ENCODE peak calls at places on chromosomes 7 and 10, in seven cellular contexts. One of them, this sample, is unnamed.

GRCh38 chr10:77179015-77179695 is 458.5 kb downstream of the KCNMA1 start:
- DNase-seq in AML-193: no peak
- DNase-seq in DMS153: no peak
- DNase-seq in epithelial cell of esophagus: peak; percentile 85
- DNase-seq in amniotic stem cell: peak; percentile 73
- DNase-seq in AG20443: peak; percentile 82
- DNase-seq in stimulated activated CD8-positive, alpha-beta memory T cell treated with anti-CD3 and anti-CD28 coated beads, Interleukin-12 subunit alpha, Interleukin-12 subunit beta, amount 100 ng/mL, for 4 hours: no peak
- DNase-seq in this sample: no peak

GRCh38 chr7:138853448-138853847 is 55.5 kb upstream of the ATP6V0A4 start:
- DNase-seq in epithelial cell of esophagus: no peak
- DNase-seq in stimulated activated CD8-positive, alpha-beta memory T cell treated with anti-CD3 and anti-CD28 coated beads, Interleukin-12 subunit alpha, Interleukin-12 subunit beta, amount 100 ng/mL, for 4 hours: no peak
- DNase-seq in AML-193: no peak
- DNase-seq in AG20443: no peak
- DNase-seq in amniotic stem cell: no peak
- DNase-seq in DMS153: no peak
- DNase-seq in this sample: no peak

GRCh38 chr10:43944742-43945730 is 296.4 kb upstream of the ZNF32 start:
- DNase-seq in epithelial cell of esophagus: no peak
- DNase-seq in AML-193: no peak
- DNase-seq in AG20443: peak; percentile 5
- DNase-seq in amniotic stem cell: no peak
- DNase-seq in DMS153: no peak
- DNase-seq in stimulated activated CD8-positive, alpha-beta memory T cell treated with anti-CD3 and anti-CD28 coated beads, Interleukin-12 subunit alpha, Interleukin-12 subunit beta, amount 100 ng/mL, for 4 hours: no peak
- DNase-seq in this sample: no peak

GRCh38 chr7:13411641-13412040 is 577.8 kb downstream of the ETV1 start:
- DNase-seq in AML-193: no peak
- DNase-seq in epithelial cell of esophagus: no peak
- DNase-seq in AG20443: no peak
- DNase-seq in DMS153: no peak
- DNase-seq in amniotic stem cell: no peak
- DNase-seq in stimulated activated CD8-positive, alpha-beta memory T cell treated with anti-CD3 and anti-CD28 coated beads, Interleukin-12 subunit alpha, Interleukin-12 subunit beta, amount 100 ng/mL, for 4 hours: no peak
- DNase-seq in this sample: no peak

GRCh38 chr10:32004161-32004591 is 52.0 kb downstream of the KIF5B start:
- DNase-seq in AG20443: peak; percentile 12
- DNase-seq in DMS153: no peak
- DNase-seq in stimulated activated CD8-positive, alpha-beta memory T cell treated with anti-CD3 and anti-CD28 coated beads, Interleukin-12 subunit alpha, Interleukin-12 subunit beta, amount 100 ng/mL, for 4 hours: no peak
- DNase-seq in AML-193: no peak
- DNase-seq in epithelial cell of esophagus: no peak
- DNase-seq in amniotic stem cell: no peak
- DNase-seq in this sample: no peak

GRCh38 chr10:17215782-17216122 is 12.3 kb upstream of the VIM start:
- DNase-seq in AG20443: no peak
- DNase-seq in epithelial cell of esophagus: no peak
- DNase-seq in amniotic stem cell: no peak
- DNase-seq in DMS153: no peak
- DNase-seq in AML-193: no peak
- DNase-seq in stimulated activated CD8-positive, alpha-beta memory T cell treated with anti-CD3 and anti-CD28 coated beads, Interleukin-12 subunit alpha, Interleukin-12 subunit beta, amount 100 ng/mL, for 4 hours: no peak
- DNase-seq in this sample: no peak

GRCh38 chr7:79176859-79177477 is 276.5 kb downstream of the MAGI2 start:
- DNase-seq in AG20443: peak; percentile 44
- DNase-seq in DMS153: peak; percentile 4
- DNase-seq in amniotic stem cell: peak; percentile 32
- DNase-seq in AML-193: peak; percentile 43
- DNase-seq in stimulated activated CD8-positive, alpha-beta memory T cell treated with anti-CD3 and anti-CD28 coated beads, Interleukin-12 subunit alpha, Interleukin-12 subunit beta, amount 100 ng/mL, for 4 hours: no peak
- DNase-seq in epithelial cell of esophagus: peak; percentile 64
- DNase-seq in this sample: no peak

GRCh38 chr10:79074732-79075131 is 6.0 kb downstream of the ZMIZ1 start:
- DNase-seq in AG20443: no peak
- DNase-seq in stimulated activated CD8-positive, alpha-beta memory T cell treated with anti-CD3 and anti-CD28 coated beads, Interleukin-12 subunit alpha, Interleukin-12 subunit beta, amount 100 ng/mL, for 4 hours: no peak
- DNase-seq in amniotic stem cell: no peak
- DNase-seq in AML-193: no peak
- DNase-seq in epithelial cell of esophagus: peak; percentile 56
- DNase-seq in DMS153: no peak
- DNase-seq in this sample: no peak

GRCh38 chr7:8177109-8177933 is 84.6 kb downstream of the ICA1 start:
- DNase-seq in AG20443: no peak
- DNase-seq in epithelial cell of esophagus: no peak
- DNase-seq in AML-193: peak; percentile 70
- DNase-seq in amniotic stem cell: no peak
- DNase-seq in stimulated activated CD8-positive, alpha-beta memory T cell treated with anti-CD3 and anti-CD28 coated beads, Interleukin-12 subunit alpha, Interleukin-12 subunit beta, amount 100 ng/mL, for 4 hours: no peak
- DNase-seq in DMS153: peak; percentile 27
- DNase-seq in this sample: no peak

GRCh38 chr10:3729397-3729796 is 55.6 kb downstream of the KLF6 start:
- DNase-seq in stimulated activated CD8-positive, alpha-beta memory T cell treated with anti-CD3 and anti-CD28 coated beads, Interleukin-12 subunit alpha, Interleukin-12 subunit beta, amount 100 ng/mL, for 4 hours: no peak
- DNase-seq in epithelial cell of esophagus: peak; percentile 74
- DNase-seq in AML-193: no peak
- DNase-seq in DMS153: no peak
- DNase-seq in amniotic stem cell: no peak
- DNase-seq in AG20443: no peak
- DNase-seq in this sample: no peak

GRCh38 chr7:73682745-73683055 is 553 bp downstream of the DNAJC30 start:
- DNase-seq in amniotic stem cell: no peak
- DNase-seq in epithelial cell of esophagus: no peak
- DNase-seq in stimulated activated CD8-positive, alpha-beta memory T cell treated with anti-CD3 and anti-CD28 coated beads, Interleukin-12 subunit alpha, Interleukin-12 subunit beta, amount 100 ng/mL, for 4 hours: no peak
- DNase-seq in DMS153: no peak
- DNase-seq in AG20443: no peak
- DNase-seq in AML-193: no peak
- DNase-seq in this sample: no peak

GRCh38 chr10:70781461-70782051 is 3.6 kb downstream of the TBATA start:
- DNase-seq in AG20443: no peak
- DNase-seq in DMS153: no peak
- DNase-seq in amniotic stem cell: no peak
- DNase-seq in epithelial cell of esophagus: no peak
- DNase-seq in AML-193: no peak
- DNase-seq in stimulated activated CD8-positive, alpha-beta memory T cell treated with anti-CD3 and anti-CD28 coated beads, Interleukin-12 subunit alpha, Interleukin-12 subunit beta, amount 100 ng/mL, for 4 hours: no peak
- DNase-seq in this sample: no peak

GRCh38 chr7:22633954-22634474 is 93.0 kb upstream of the IL6 start:
- DNase-seq in epithelial cell of esophagus: no peak
- DNase-seq in AG20443: no peak
- DNase-seq in AML-193: no peak
- DNase-seq in amniotic stem cell: no peak
- DNase-seq in DMS153: peak; percentile 22
- DNase-seq in stimulated activated CD8-positive, alpha-beta memory T cell treated with anti-CD3 and anti-CD28 coated beads, Interleukin-12 subunit alpha, Interleukin-12 subunit beta, amount 100 ng/mL, for 4 hours: no peak
- DNase-seq in this sample: no peak

GRCh38 chr10:688621-689426 is 644 bp downstream of the DIP2C start:
- DNase-seq in epithelial cell of esophagus: peak; percentile 33
- DNase-seq in AML-193: no peak
- DNase-seq in AG20443: peak; percentile 50
- DNase-seq in amniotic stem cell: peak; percentile 30
- DNase-seq in stimulated activated CD8-positive, alpha-beta memory T cell treated with anti-CD3 and anti-CD28 coated beads, Interleukin-12 subunit alpha, Interleukin-12 subunit beta, amount 100 ng/mL, for 4 hours: no peak
- DNase-seq in DMS153: no peak
- DNase-seq in this sample: no peak

GRCh38 chr7:390761-391410 is 100.9 kb downstream of the FOXL3 start:
- DNase-seq in stimulated activated CD8-positive, alpha-beta memory T cell treated with anti-CD3 and anti-CD28 coated beads, Interleukin-12 subunit alpha, Interleukin-12 subunit beta, amount 100 ng/mL, for 4 hours: no peak
- DNase-seq in epithelial cell of esophagus: no peak
- DNase-seq in AML-193: no peak
- DNase-seq in AG20443: peak; percentile 9
- DNase-seq in DMS153: no peak
- DNase-seq in amniotic stem cell: no peak
- DNase-seq in this sample: no peak

GRCh38 chr7:156559001-156559400 is 81.6 kb upstream of the RNF32 start:
- DNase-seq in DMS153: no peak
- DNase-seq in amniotic stem cell: no peak
- DNase-seq in epithelial cell of esophagus: no peak
- DNase-seq in stimulated activated CD8-positive, alpha-beta memory T cell treated with anti-CD3 and anti-CD28 coated beads, Interleukin-12 subunit alpha, Interleukin-12 subunit beta, amount 100 ng/mL, for 4 hours: no peak
- DNase-seq in AG20443: no peak
- DNase-seq in AML-193: no peak
- DNase-seq in this sample: no peak

GRCh38 chr7:142711722-142712616 is 37.3 kb upstream of the PRSS1 start:
- DNase-seq in stimulated activated CD8-positive, alpha-beta memory T cell treated with anti-CD3 and anti-CD28 coated beads, Interleukin-12 subunit alpha, Interleukin-12 subunit beta, amount 100 ng/mL, for 4 hours: peak; percentile 14
- DNase-seq in amniotic stem cell: no peak
- DNase-seq in AG20443: peak; percentile 30
- DNase-seq in AML-193: peak; percentile 31
- DNase-seq in epithelial cell of esophagus: peak; percentile 38
- DNase-seq in DMS153: no peak
- DNase-seq in this sample: no peak

GRCh38 chr7:102080003-102080361 is 206.7 kb upstream of the SH2B2 start:
- DNase-seq in epithelial cell of esophagus: no peak
- DNase-seq in stimulated activated CD8-positive, alpha-beta memory T cell treated with anti-CD3 and anti-CD28 coated beads, Interleukin-12 subunit alpha, Interleukin-12 subunit beta, amount 100 ng/mL, for 4 hours: no peak
- DNase-seq in DMS153: no peak
- DNase-seq in AG20443: no peak
- DNase-seq in amniotic stem cell: no peak
- DNase-seq in AML-193: no peak
- DNase-seq in this sample: no peak

GRCh38 chr7:80414331-80414730 is 97.5 kb downstream of the GNAT3 start:
- DNase-seq in AG20443: no peak
- DNase-seq in stimulated activated CD8-positive, alpha-beta memory T cell treated with anti-CD3 and anti-CD28 coated beads, Interleukin-12 subunit alpha, Interleukin-12 subunit beta, amount 100 ng/mL, for 4 hours: no peak
- DNase-seq in DMS153: no peak
- DNase-seq in AML-193: no peak
- DNase-seq in amniotic stem cell: no peak
- DNase-seq in epithelial cell of esophagus: no peak
- DNase-seq in this sample: no peak

GRCh38 chr10:44199991-44200655 is 184.8 kb downstream of the CXCL12 start:
- DNase-seq in epithelial cell of esophagus: no peak
- DNase-seq in AML-193: no peak
- DNase-seq in DMS153: no peak
- DNase-seq in amniotic stem cell: no peak
- DNase-seq in AG20443: no peak
- DNase-seq in stimulated activated CD8-positive, alpha-beta memory T cell treated with anti-CD3 and anti-CD28 coated beads, Interleukin-12 subunit alpha, Interleukin-12 subunit beta, amount 100 ng/mL, for 4 hours: no peak
- DNase-seq in this sample: no peak

GRCh38 chr7:45683556-45684148 is 109.5 kb downstream of the ADCY1 start:
- DNase-seq in DMS153: no peak
- DNase-seq in epithelial cell of esophagus: no peak
- DNase-seq in stimulated activated CD8-positive, alpha-beta memory T cell treated with anti-CD3 and anti-CD28 coated beads, Interleukin-12 subunit alpha, Interleukin-12 subunit beta, amount 100 ng/mL, for 4 hours: no peak
- DNase-seq in AML-193: no peak
- DNase-seq in AG20443: peak; percentile 3
- DNase-seq in amniotic stem cell: no peak
- DNase-seq in this sample: no peak

GRCh38 chr7:151172273-151173141 is 5.0 kb upstream of the GBX1 start:
- DNase-seq in epithelial cell of esophagus: peak; percentile 61
- DNase-seq in amniotic stem cell: no peak
- DNase-seq in AML-193: peak; percentile 50
- DNase-seq in stimulated activated CD8-positive, alpha-beta memory T cell treated with anti-CD3 and anti-CD28 coated beads, Interleukin-12 subunit alpha, Interleukin-12 subunit beta, amount 100 ng/mL, for 4 hours: peak; percentile 63
- DNase-seq in AG20443: peak; percentile 95
- DNase-seq in DMS153: peak; percentile 22
- DNase-seq in this sample: peak; percentile 70

GRCh38 chr7:158056761-158057160 is 530.9 kb downstream of the PTPRN2 start:
- DNase-seq in DMS153: no peak
- DNase-seq in stimulated activated CD8-positive, alpha-beta memory T cell treated with anti-CD3 and anti-CD28 coated beads, Interleukin-12 subunit alpha, Interleukin-12 subunit beta, amount 100 ng/mL, for 4 hours: no peak
- DNase-seq in AG20443: no peak
- DNase-seq in AML-193: no peak
- DNase-seq in amniotic stem cell: no peak
- DNase-seq in epithelial cell of esophagus: no peak
- DNase-seq in this sample: no peak

GRCh38 chr7:121604627-121605296 is 208.7 kb upstream of the FAM3C start:
- DNase-seq in stimulated activated CD8-positive, alpha-beta memory T cell treated with anti-CD3 and anti-CD28 coated beads, Interleukin-12 subunit alpha, Interleukin-12 subunit beta, amount 100 ng/mL, for 4 hours: no peak
- DNase-seq in AML-193: no peak
- DNase-seq in AG20443: no peak
- DNase-seq in DMS153: no peak
- DNase-seq in amniotic stem cell: no peak
- DNase-seq in epithelial cell of esophagus: peak; percentile 44
- DNase-seq in this sample: no peak

GRCh38 chr7:40977533-40977932 is 725.4 kb downstream of the INHBA start:
- DNase-seq in AG20443: no peak
- DNase-seq in amniotic stem cell: no peak
- DNase-seq in epithelial cell of esophagus: no peak
- DNase-seq in DMS153: no peak
- DNase-seq in stimulated activated CD8-positive, alpha-beta memory T cell treated with anti-CD3 and anti-CD28 coated beads, Interleukin-12 subunit alpha, Interleukin-12 subunit beta, amount 100 ng/mL, for 4 hours: no peak
- DNase-seq in AML-193: no peak
- DNase-seq in this sample: no peak